ENCODE peak calls at places on chromosome 13, in six cellular contexts. T is OCI-LY7; W is MM.1S; I is stomach; X is activated CD8-positive, alpha-beta T cell treated with anti-CD3 and anti-CD28 coated beads for 36 hours; O is ascending aorta. J is an unnamed sample.

GRCh38 chr13:45807520-45808099 is 43.9 kb downstream of the SIAH3 start:
- DNase-seq in W (peak), X (peak), O (peak), T (peak), I (peak), J (peak)

GRCh38 chr13:27797228-27797624 is 4.9 kb downstream of the GSX1 start:
- DNase-seq in O (no peak), W (no peak), I (no peak), T (no peak), X (no peak), J (no peak)

GRCh38 chr13:49443327-49443688 is 556 bp downstream of the CAB39L start:
- DNase-seq in I (no peak), O (no peak), X (no peak), T (peak), W (peak), J (no peak)

GRCh38 chr13:37651371-37651770 is 52.8 kb upstream of the POSTN start:
- DNase-seq in I (no peak), W (no peak), X (no peak), O (no peak), T (no peak), J (no peak)

GRCh38 chr13:41645313-41645712 is 188.0 kb downstream of the RGCC start:
- DNase-seq in O (peak), I (no peak), W (no peak), T (no peak), X (no peak), J (peak)

GRCh38 chr13:41960700-41961697 is at the start of gene VWA8:
- DNase-seq in I (peak), X (peak), W (peak), T (peak), O (peak), J (no peak)

GRCh38 chr13:43611631-43612416 is 174.9 kb downstream of the ENOX1 start:
- DNase-seq in I (no peak), O (no peak), W (no peak), T (no peak), X (no peak), J (no peak)

GRCh38 chr13:28611654-28612131 is 47.2 kb upstream of the POMP start:
- DNase-seq in W (no peak), I (no peak), X (peak), O (no peak), T (no peak), J (no peak)

GRCh38 chr13:50410921-50411712 is 395.9 kb downstream of the KCNRG start:
- DNase-seq in W (no peak), X (peak), I (no peak), O (peak), T (no peak), J (peak)

DNA sequence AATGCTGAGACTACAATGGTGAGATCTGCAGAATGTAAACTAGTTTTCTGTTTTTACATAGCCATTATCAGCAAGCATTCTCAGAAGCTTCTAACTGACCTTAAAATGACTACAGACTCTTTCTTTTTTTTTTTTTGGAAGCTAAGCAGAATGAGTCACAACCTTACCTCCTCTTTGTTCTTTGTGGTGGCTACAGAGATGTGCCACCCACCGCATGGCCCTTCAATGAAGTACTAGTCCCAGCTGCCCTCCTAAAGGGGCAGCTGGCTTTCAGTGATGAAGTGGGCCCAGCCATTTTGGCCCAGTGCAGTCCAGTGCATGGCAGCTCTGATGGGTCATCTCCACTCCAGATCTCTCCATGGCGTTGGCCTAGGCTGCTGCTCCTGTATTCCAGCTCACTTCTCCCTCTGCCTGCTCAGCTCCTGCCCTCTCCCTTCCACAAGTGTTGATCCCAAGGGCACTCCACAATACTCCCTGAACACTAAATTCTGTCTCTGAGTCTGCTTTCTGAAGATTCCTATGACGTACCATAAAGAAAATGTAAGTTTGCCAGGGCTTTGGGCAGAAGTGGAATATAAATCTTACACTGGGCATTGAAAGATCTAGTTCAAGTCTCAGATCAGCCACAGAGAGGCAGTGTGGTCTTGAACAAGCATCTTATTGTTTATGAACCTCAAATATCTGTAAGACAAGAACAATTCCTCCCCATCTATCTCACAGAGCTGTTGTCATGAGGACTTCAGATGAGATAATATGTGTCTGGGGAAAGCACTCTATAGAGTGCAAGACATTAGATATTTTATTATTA is 85.6 kb downstream of the RXFP2 start:
- DNase-seq in T (peak), W (peak), I (no peak), O (no peak), X (no peak), J (no peak)
- TF ChIP-seq CTCF in T (no peak), W (peak), I (no peak), O (peak), X (no peak), J (peak)

DNA sequence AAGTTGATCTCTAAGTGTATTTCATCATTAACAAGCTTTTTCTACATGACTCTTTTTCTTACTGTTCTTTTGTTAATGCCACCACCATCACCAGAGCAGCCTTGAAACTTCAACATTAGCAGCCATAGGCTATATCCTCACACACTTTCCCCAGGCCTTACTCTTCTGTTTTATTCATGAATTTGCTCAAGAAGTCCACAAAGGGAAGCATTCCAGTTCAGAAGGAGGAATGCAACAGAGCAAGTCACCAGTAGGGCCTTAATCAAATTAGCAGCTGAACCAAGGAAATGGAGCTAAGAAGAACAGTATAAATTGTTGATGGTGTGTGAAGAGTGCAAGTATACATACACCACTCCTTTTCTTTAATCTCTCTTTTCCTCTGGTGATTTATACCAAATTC is 223.1 kb downstream of the NBEA start:
- DNase-seq in W (no peak), O (no peak), X (no peak), I (no peak), T (no peak), J (no peak)
- TF ChIP-seq CTCF in W (no peak), O (no peak), X (no peak), I (no peak), T (no peak), J (no peak)

DNA sequence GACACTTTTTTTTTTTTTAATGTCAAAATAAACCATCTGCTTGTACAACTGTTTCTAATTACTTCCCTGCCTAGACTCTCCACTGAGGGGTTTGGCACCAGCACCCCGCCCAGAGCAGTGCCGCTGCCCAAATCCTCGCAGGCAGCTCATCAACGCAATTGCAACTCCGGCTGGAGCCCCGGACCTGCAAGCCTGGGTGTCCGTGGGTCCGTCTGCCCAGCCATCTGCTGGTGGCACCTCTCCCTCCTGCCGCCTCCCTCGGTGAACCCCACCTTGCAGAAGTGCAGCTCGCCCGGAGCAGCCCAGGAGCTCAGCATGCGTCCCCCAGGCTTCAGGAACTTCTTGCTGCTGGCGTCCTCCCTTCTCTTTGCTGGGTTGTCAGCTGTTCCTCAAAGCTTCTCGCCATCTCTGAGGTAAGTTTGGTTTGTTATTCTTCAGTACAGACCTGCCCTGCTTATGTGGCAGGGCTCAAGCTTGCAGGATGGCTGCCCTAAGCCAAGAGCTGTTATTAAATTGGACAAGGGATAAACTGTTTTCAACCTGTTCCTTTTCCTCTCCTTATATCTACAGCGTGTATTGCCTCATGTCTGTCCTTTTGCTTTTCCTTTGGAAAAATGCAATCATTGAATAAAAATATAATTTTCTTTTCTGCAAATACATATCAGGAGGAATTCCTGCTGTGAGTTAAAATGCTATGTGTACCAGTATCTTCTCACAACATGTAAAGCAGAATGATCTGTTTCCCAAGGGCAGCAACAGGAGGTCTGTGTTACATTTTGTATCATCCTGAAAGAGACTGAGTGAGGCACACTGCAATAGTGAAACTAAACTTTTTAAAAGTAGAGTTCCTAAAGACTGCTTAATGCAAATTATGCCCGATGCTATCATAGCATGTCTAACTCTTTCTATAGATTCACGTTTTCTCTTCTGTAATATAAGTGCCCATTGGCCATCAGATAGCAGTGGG is at the start of gene ITGBL1:
- DNase-seq in W (peak), T (no peak), O (peak), I (no peak), X (no peak), J (no peak)
- TF ChIP-seq CTCF in W (no peak), T (no peak), O (no peak), I (no peak), X (no peak), J (peak)

DNA sequence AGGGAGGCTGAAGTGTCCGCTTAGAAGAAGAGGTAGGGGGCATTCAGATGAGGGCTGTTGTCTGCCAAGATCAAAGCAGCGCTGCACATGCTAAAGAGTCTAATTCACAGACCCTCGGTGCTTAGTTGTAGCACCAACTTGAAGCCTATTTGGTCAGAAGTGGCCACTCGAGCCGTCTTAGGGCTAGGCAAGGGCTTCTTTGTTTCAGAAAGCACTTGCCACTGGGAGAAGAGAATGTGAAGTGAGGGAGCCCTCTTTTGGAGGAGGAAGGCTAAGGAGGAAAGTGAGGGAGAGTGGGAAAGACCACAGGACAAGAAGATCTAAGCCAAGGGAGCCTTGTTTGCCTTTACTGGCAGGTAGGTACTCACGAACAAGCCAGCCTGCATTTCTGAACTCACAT is 313.4 kb upstream of the TMTC4 start:
- DNase-seq in X (no peak), W (no peak), T (no peak), O (no peak), I (no peak), J (no peak)
- TF ChIP-seq CTCF in X (no peak), W (peak), T (no peak), O (no peak), I (no peak), J (peak)

DNA sequence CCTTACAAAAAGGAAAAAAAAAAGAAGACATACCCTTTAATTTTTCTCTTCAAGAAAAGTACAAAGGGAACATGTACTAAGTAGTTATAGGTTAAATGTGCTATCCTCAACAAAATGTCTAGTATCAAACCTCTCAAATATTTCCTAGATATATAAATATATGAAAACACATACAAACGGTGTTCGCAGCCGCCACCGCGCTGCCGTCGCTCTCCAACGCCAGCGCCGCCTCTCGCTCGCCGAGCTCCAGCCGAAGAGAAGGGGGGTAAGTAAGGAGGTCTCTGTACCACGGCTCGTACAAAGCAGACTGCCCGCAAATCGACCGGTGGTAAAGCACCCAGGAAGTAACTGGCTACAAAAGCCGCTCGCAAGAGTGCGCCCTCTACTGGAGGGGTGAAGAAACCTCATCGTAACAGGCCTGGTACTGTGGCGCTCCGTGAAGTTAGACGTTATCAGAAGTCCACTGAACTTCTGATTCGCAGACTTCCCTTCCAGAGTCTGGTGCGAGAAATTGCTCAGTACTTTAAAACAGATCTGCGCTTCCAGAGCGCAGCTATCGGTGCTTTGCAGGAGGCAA is 192.1 kb downstream of the DACH1 start:
- DNase-seq in X (no peak), I (no peak), O (no peak), W (no peak), T (no peak), J (no peak)
- TF ChIP-seq CTCF in X (no peak), I (no peak), O (no peak), W (no peak), T (peak), J (no peak)

GRCh38 chr13:47121092-47121763 is 224.4 kb upstream of the HTR2A start:
- DNase-seq in T (no peak), W (no peak), X (no peak), I (no peak), O (no peak), J (no peak)

DNA sequence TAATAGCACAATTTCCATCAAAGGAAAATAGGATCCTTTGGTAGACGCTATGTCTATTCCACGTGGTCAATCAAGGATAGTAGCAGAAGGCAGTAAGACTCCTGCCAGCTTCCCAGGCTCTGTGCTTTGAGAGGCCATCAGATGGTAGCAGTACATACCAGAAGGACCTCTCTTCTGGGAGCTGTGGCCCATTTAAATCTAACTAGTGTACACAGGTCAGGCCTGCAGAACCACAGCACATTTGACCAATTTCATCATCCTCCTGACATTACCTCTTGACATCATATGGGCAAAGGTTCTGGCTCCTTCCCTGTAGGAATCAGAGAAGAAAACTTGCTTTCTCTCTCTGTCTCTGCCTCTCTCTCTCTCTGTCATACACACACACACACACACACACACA is 229.6 kb upstream of the HTR2A start:
- DNase-seq in T (no peak), W (no peak), X (no peak), I (no peak), O (no peak), J (no peak)
- TF ChIP-seq CTCF in T (no peak), W (no peak), X (no peak), I (no peak), O (no peak), J (peak)

GRCh38 chr13:91708558-91708957 is 310.1 kb downstream of the GPC5 start:
- DNase-seq in T (no peak), W (no peak), O (no peak), I (no peak), X (no peak), J (no peak)

GRCh38 chr13:91702411-91702810 is 304.0 kb downstream of the GPC5 start:
- DNase-seq in X (no peak), W (no peak), I (no peak), O (no peak), T (no peak), J (no peak)

GRCh38 chr13:91701975-91702374 is 303.6 kb downstream of the GPC5 start:
- DNase-seq in X (no peak), T (no peak), O (no peak), I (no peak), W (no peak), J (no peak)

GRCh38 chr13:91699863-91700262 is 301.4 kb downstream of the GPC5 start:
- DNase-seq in T (no peak), W (no peak), X (no peak), O (no peak), I (no peak), J (no peak)

DNA sequence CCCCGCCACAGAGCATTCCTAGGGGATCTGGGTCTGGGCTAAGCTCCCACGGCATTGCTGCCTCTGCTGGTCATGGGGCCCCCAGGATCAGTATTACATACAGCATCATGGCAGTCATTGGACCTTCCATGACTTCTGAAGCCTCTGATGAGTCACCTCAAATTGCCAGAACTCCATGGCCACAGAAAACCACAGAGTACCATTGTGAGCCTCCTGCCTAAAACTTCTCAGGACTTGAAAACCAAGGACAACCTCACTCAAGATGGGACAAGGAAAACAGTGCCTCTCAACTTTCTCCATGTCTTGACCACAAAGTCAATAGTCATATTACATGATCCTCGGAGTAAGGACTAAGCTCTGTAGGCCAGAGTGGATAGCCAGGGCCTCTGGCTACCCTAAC is 306.0 kb downstream of the GPC5 start:
- DNase-seq in W (no peak), I (no peak), T (no peak), O (no peak), X (no peak), J (no peak)
- TF ChIP-seq CTCF in W (no peak), I (no peak), T (no peak), O (no peak), X (no peak), J (no peak)

GRCh38 chr13:26168835-26169234 is 53.3 kb downstream of the RNF6 start:
- DNase-seq in O (no peak), T (no peak), X (no peak), W (peak), I (no peak), J (no peak)
- TF ChIP-seq CTCF in O (no peak), T (no peak), X (no peak), W (no peak), I (no peak), J (no peak)

J was measured in AG09309.